ENCODE peak calls at places on chromosomes 3 and 15, in six cellular contexts. V is GM12878, I is K562, A is A549, D is HepG2, Q is endothelial cell of umbilical vein. M is an unnamed sample.

GRCh38 chr3:74535281-74535680 is 79.2 kb downstream of the CNTN3 start:
- DNase-seq in A (no peak), V (no peak), I (no peak), Q (no peak), D (no peak), M (no peak)

GRCh38 chr3:150594150-150594549 is 9.0 kb upstream of the SELENOT start:
- DNase-seq in D (no peak), V (no peak), I (no peak), A (no peak), Q (no peak), M (no peak)

GRCh38 chr3:57169872-57170623 is 4.9 kb upstream of the IL17RD start:
- DNase-seq in A (peak; percentile 70), I (peak; percentile 56), D (peak; percentile 58), V (no peak), Q (peak; percentile 67), M (peak; percentile 74)

GRCh38 chr3:68448510-68449383 is 483.6 kb downstream of the TAFA4 start:
- DNase-seq in V (no peak), D (no peak), A (no peak), Q (no peak), I (no peak), M (no peak)

GRCh38 chr15:86349565-86349964 is 269.9 kb downstream of the AGBL1 start:
- DNase-seq in D (no peak), Q (no peak), V (no peak), A (no peak), I (no peak), M (no peak)

GRCh38 chr3:42179110-42179725 is 86.8 kb downstream of the CCK start:
- DNase-seq in I (peak; percentile 65), A (peak; percentile 71), Q (peak; percentile 76), V (no peak), D (peak; percentile 83), M (no peak)

GRCh38 chr3:66938338-66938963 is 59.7 kb upstream of the KBTBD8 start:
- DNase-seq in I (peak; percentile 18), A (peak; percentile 52), V (peak; percentile 5), Q (peak; percentile 61), D (peak; percentile 43), M (peak; percentile 67)

GRCh38 chr3:33718595-33718907 is 497 bp upstream of the CLASP2 start:
- DNase-seq in D (no peak), Q (no peak), I (no peak), A (no peak), V (no peak), M (no peak)

GRCh38 chr15:70271422-70272088 is 173.8 kb upstream of the TLE3 start:
- DNase-seq in D (no peak), Q (peak; percentile 89), V (no peak), I (no peak), A (peak; percentile 92), M (peak; percentile 94)

GRCh38 chr15:74664028-74664616 is 31.7 kb downstream of the EDC3 start:
- DNase-seq in V (no peak), A (peak; percentile 14), I (no peak), Q (peak; percentile 88), D (peak; percentile 20), M (no peak)

GRCh38 chr3:101171797-101172196 is 148.6 kb downstream of the IMPG2 start:
- DNase-seq in Q (no peak), A (no peak), I (no peak), D (no peak), V (no peak), M (no peak)

GRCh38 chr3:72230774-72231379 is 445.9 kb upstream of the PROK2 start:
- DNase-seq in Q (no peak), D (no peak), A (no peak), V (no peak), I (no peak), M (no peak)

GRCh38 chr3:175335229-175335628 is 476.1 kb downstream of the NAALADL2 start:
- DNase-seq in A (no peak), Q (no peak), D (no peak), I (no peak), V (no peak), M (no peak)

GRCh38 chr3:17302774-17303173 is 418.0 kb downstream of the PLCL2 start:
- DNase-seq in V (no peak), A (no peak), I (no peak), D (no peak), Q (peak; percentile 43), M (no peak)

GRCh38 chr3:172051957-172052354 is 12.6 kb downstream of the FNDC3B start:
- DNase-seq in V (no peak), D (no peak), Q (no peak), I (no peak), A (no peak), M (no peak)

GRCh38 chr3:16741890-16742289 is 136.7 kb upstream of the DAZL start:
- DNase-seq in D (no peak), V (no peak), I (no peak), A (no peak), Q (no peak), M (no peak)

GRCh38 chr3:127589600-127590281 is 792 bp downstream of the TPRA1 start:
- DNase-seq in Q (peak; percentile 27), D (no peak), A (no peak), I (no peak), V (no peak), M (peak; percentile 29)

GRCh38 chr15:73965730-73966103 is 26.4 kb downstream of the STOML1 start:
- DNase-seq in D (no peak), A (no peak), Q (no peak), V (no peak), I (no peak), M (peak; percentile 38)

GRCh38 chr15:67917037-67917436 is 77.2 kb upstream of the RNU6-1 start:
- DNase-seq in D (no peak), Q (no peak), I (no peak), A (peak; percentile 59), V (no peak), M (no peak)

GRCh38 chr15:99762288-99762687 is 29.1 kb upstream of the LYSMD4 start:
- DNase-seq in A (no peak), Q (no peak), I (no peak), V (no peak), D (no peak), M (no peak)

GRCh38 chr15:80991446-80991845 is 1.8 kb upstream of the MESD start:
- DNase-seq in Q (no peak), I (peak; percentile 47), D (no peak), V (no peak), A (no peak), M (peak; percentile 48)
- TF ChIP-seq MYC in Q (no peak), I (no peak), D (no peak), V (no peak), A (no peak), M (peak; percentile 30)

GRCh38 chr3:135310317-135310716 is 515.3 kb downstream of the EPHB1 start:
- DNase-seq in D (no peak), V (peak; percentile 9), I (no peak), Q (no peak), A (no peak), M (peak; percentile 42)

GRCh38 chr3:135301670-135302069 is 506.6 kb downstream of the EPHB1 start:
- DNase-seq in I (no peak), D (no peak), A (no peak), V (no peak), Q (no peak), M (no peak)

GRCh38 chr3:135304378-135304777 is 509.3 kb downstream of the EPHB1 start:
- DNase-seq in D (no peak), A (no peak), Q (no peak), V (no peak), I (no peak), M (no peak)
- TF ChIP-seq MYC in D (no peak), A (no peak), Q (no peak), V (no peak), I (no peak), M (no peak)

GRCh38 chr3:142180761-142181362 is 31.5 kb upstream of the TFDP2 start:
- DNase-seq in A (peak; percentile 38), D (peak; percentile 28), I (peak; percentile 44), V (no peak), Q (peak; percentile 51), M (peak; percentile 52)

GRCh38 chr3:142174559-142174958 is 25.2 kb upstream of the TFDP2 start:
- DNase-seq in I (no peak), A (no peak), Q (no peak), D (no peak), V (no peak), M (no peak)

GRCh38 chr3:142175478-142175877 is 26.1 kb upstream of the TFDP2 start:
- DNase-seq in Q (no peak), D (no peak), I (no peak), A (no peak), V (no peak), M (no peak)
- TF ChIP-seq MYC in Q (no peak), D (no peak), I (no peak), A (no peak), V (no peak), M (no peak)

GRCh38 chr3:155701882-155702465 is 42.9 kb downstream of the PLCH1 start:
- DNase-seq in D (peak; percentile 62), A (peak; percentile 63), V (no peak), Q (peak; percentile 48), I (peak; percentile 24), M (peak; percentile 60)
- TF ChIP-seq MYC in D (no peak), A (no peak), V (no peak), Q (no peak), I (no peak), M (no peak)

DNA sequence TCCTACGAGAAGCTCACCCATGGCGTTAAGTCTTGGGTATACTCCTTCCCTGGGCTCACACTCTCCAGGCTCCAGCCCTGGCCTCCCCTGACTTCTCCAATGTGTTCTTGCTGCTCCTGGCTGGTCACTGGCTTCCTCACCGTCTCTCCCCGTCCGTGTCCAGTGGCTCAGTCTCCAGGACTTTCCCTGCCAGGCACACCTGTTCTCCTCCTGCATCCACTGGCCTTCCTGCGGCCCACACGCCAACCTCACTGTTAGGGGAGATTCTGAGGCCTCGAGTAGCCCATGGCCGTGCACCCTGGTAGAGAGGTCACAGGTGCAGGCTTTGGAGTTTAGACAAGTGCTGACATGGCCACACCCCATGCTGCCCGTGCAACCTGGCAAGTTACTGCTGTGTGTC is 91.9 kb upstream of the SNRPA1 start:
- DNase-seq in A (no peak), D (no peak), I (no peak), Q (no peak), V (no peak), M (no peak)
- TF ChIP-seq MYC in A (no peak), D (no peak), I (no peak), Q (no peak), V (no peak), M (no peak)

GRCh38 chr3:9976736-9977709 is 9.6 kb downstream of the EMC3 start:
- DNase-seq in D (peak; percentile 86), I (peak; percentile 80), Q (peak; percentile 96), V (no peak), A (peak; percentile 93), M (peak; percentile 97)
- TF ChIP-seq MYC in D (no peak), I (no peak), Q (no peak), V (no peak), A (no peak), M (no peak)

DNA sequence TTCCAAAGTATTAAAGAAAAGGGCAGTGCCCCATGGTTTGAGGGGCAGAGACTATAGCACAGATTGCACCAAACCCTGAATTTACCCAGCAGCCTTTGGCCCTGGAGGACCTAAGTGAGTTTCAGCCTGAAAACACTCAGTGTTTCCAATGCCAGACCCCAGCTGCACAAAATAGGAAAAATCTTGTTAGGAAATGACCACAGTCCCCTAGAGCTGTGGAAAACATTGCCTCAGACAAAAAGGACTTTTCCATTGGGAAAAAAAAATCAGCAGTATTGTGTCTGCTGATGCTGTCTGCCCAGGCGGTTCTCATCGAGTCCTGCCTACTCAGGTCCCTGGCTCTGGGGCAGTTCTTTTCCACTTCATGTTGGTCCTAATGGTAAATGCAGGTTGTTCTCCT is 121.7 kb upstream of the DLG1 start:
- DNase-seq in V (no peak), A (no peak), D (no peak), I (no peak), Q (peak; percentile 35), M (no peak)
- TF ChIP-seq MYC in V (no peak), A (no peak), D (no peak), I (no peak), Q (no peak), M (no peak)